ENCODE peak calls at places on chromosomes 3 and 15, in seven cellular contexts. S is kidney glomerular epithelial cell, I is MG63, P is nephron progenitor cell, W is MCF 10A, R is HS-27A, F is RPMI8226. Z is an unnamed sample.

GRCh38 chr15:20353966-20354883 is 187.4 kb downstream of the GOLGA6L6 start:
- DNase-seq in S (no peak), I (no peak), P (no peak), W (no peak), R (no peak), F (peak), Z (no peak)

GRCh38 chr3:111846717-111847116 is 12.3 kb upstream of the PHLDB2 start:
- DNase-seq in S (peak), I (no peak), P (no peak), W (peak), R (no peak), F (no peak), Z (no peak)

GRCh38 chr15:77580991-77581682 is 51.6 kb downstream of the LINGO1 start:
- DNase-seq in S (no peak), I (peak), P (no peak), W (peak), R (no peak), F (no peak), Z (no peak)

GRCh38 chr15:41809121-41809520 is 18.8 kb upstream of the JMJD7 start:
- DNase-seq in S (peak), I (no peak), P (no peak), W (no peak), R (no peak), F (no peak), Z (no peak)

GRCh38 chr3:169295126-169295525 is 368.4 kb downstream of the MECOM start:
- DNase-seq in S (no peak), I (no peak), P (no peak), W (peak), R (peak), F (peak), Z (no peak)

GRCh38 chr15:71780349-71780976 is 29.9 kb upstream of the NR2E3 start:
- DNase-seq in S (peak), I (no peak), P (peak), W (peak), R (no peak), F (peak), Z (no peak)

GRCh38 chr15:77036537-77037474 is 34.1 kb downstream of the TSPAN3 start:
- DNase-seq in S (no peak), I (no peak), P (no peak), W (no peak), R (no peak), F (no peak), Z (peak)

GRCh38 chr15:101121511-101122090 is 130.2 kb downstream of the CHSY1 start:
- DNase-seq in S (no peak), I (peak), P (peak), W (no peak), R (no peak), F (peak), Z (peak)

GRCh38 chr3:192445768-192446644 is 281.3 kb downstream of the FGF12 start:
- DNase-seq in S (no peak), I (no peak), P (peak), W (no peak), R (no peak), F (no peak), Z (no peak)

GRCh38 chr15:59885832-59886231 is 118.3 kb upstream of the FOXB1 start:
- DNase-seq in S (peak), I (peak), P (peak), W (peak), R (no peak), F (no peak), Z (no peak)

GRCh38 chr3:23455084-23455483 is 252.0 kb downstream of the UBE2E2 start:
- DNase-seq in S (peak), I (peak), P (no peak), W (peak), R (peak), F (no peak), Z (no peak)

GRCh38 chr15:92619380-92620101 is 36.0 kb downstream of the FAM174B start:
- DNase-seq in S (no peak), I (peak), P (no peak), W (no peak), R (no peak), F (no peak), Z (no peak)

GRCh38 chr15:43056696-43057095 is 49.1 kb downstream of the UBR1 start:
- DNase-seq in S (no peak), I (no peak), P (no peak), W (no peak), R (no peak), F (no peak), Z (no peak)

GRCh38 chr3:45962033-45962432 is 18.8 kb downstream of the CXCR6 start:
- DNase-seq in S (no peak), I (no peak), P (no peak), W (no peak), R (no peak), F (no peak), Z (no peak)

GRCh38 chr3:30258426-30259392 is 347.7 kb upstream of the TGFBR2 start:
- DNase-seq in S (no peak), I (no peak), P (no peak), W (no peak), R (no peak), F (no peak), Z (no peak)

GRCh38 chr3:132641837-132642538 is 17.6 kb downstream of the ACAD11 start:
- DNase-seq in S (peak), I (no peak), P (no peak), W (peak), R (no peak), F (peak), Z (no peak)

GRCh38 chr15:49495993-49496747 is 73.1 kb downstream of the FGF7 start:
- DNase-seq in S (no peak), I (no peak), P (no peak), W (no peak), R (no peak), F (no peak), Z (no peak)

GRCh38 chr15:67998599-67999122 is 55.5 kb upstream of the PIAS1 start:
- DNase-seq in S (peak), I (peak), P (no peak), W (peak), R (peak), F (no peak), Z (no peak)